ENCODE peak calls at places on chromosome 9, in ten cellular contexts. V is heart right ventricle, C is astrocyte, J is fibroblast of lung, Q is lower lobe of right lung, M is body of pancreas, G is A673, R is mammary epithelial cell, B is thoracic aorta, K is psoas muscle. H is an unnamed sample. For H3K9me3, the result is how much of the 10 kb centered on the place peaks cover.

GRCh38 chr9:87422999-87423398 is 74.7 kb upstream of the DAPK1 start:
- DNase-seq in V (no peak), Q (no peak), C (no peak), B (no peak), J (no peak), M (no peak), R (no peak), G (no peak), K (no peak), H (no peak)

GRCh38 chr9:14316574-14317304 is 2.8 kb upstream of the NFIB start:
- DNase-seq in V (no peak), J (no peak), Q (no peak), C (no peak), K (peak), R (no peak), M (no peak), B (no peak), G (no peak), H (no peak)

GRCh38 chr9:101510344-101510940 is 23.2 kb upstream of the RNF20 start:
- DNase-seq in M (no peak), R (no peak), J (no peak), G (no peak), B (no peak), C (no peak), K (no peak), Q (no peak), V (no peak), H (no peak)

GRCh38 chr9:132651259-132651658 is 18.5 kb downstream of the DDX31 start:
- DNase-seq in M (no peak), J (peak), K (no peak), B (no peak), V (no peak), G (no peak), C (peak), Q (no peak), R (peak), H (peak)

GRCh38 chr9:29203216-29203930 is 1630.1 kb upstream of the C9orf72 start:
- DNase-seq in J (no peak), M (no peak), R (peak), V (no peak), K (no peak), C (no peak), G (peak), Q (no peak), B (no peak), H (no peak)

GRCh38 chr9:107548298-107549142 is 59.0 kb upstream of the KLF4 start:
- DNase-seq in C (peak), Q (no peak), M (no peak), G (peak), B (peak), K (no peak), J (peak), V (no peak), R (peak), H (no peak)

GRCh38 chr9:21715408-21715807 is 87.0 kb upstream of the MTAP start:
- DNase-seq in G (no peak), C (no peak), Q (no peak), R (no peak), M (no peak), V (no peak), K (no peak), B (no peak), J (peak), H (no peak)

GRCh38 chr9:71680189-71680983 is 87.9 kb downstream of the CEMIP2 start:
- DNase-seq in C (peak), G (no peak), V (no peak), J (peak), K (no peak), B (no peak), Q (no peak), R (peak), M (no peak), H (no peak)

GRCh38 chr9:96771124-96771523 is 6.8 kb downstream of the ZNF510 start:
- DNase-seq in V (no peak), G (no peak), J (no peak), B (no peak), Q (no peak), K (no peak), C (no peak), M (no peak), R (no peak), H (no peak)

GRCh38 chr9:135349963-135350360 is 129.6 kb upstream of the PPP1R26 start:
- DNase-seq in R (no peak), B (no peak), C (no peak), J (no peak), Q (no peak), K (peak), M (no peak), G (no peak), V (no peak), H (no peak)

GRCh38 chr9:108105885-108106284 is 616.3 kb upstream of the KLF4 start:
- DNase-seq in M (no peak), G (no peak), Q (no peak), J (no peak), C (no peak), V (no peak), K (peak), R (no peak), B (no peak), H (no peak)

GRCh38 chr9:119968837-119969707 is 599.8 kb upstream of the BRINP1 start:
- DNase-seq in R (peak), G (peak), B (peak), V (peak), J (peak), Q (peak), C (peak), M (peak), K (peak), H (peak)

GRCh38 chr9:85248514-85249312 is 493.0 kb downstream of the AGTPBP1 start:
- DNase-seq in Q (no peak), G (no peak), K (no peak), M (no peak), C (peak), B (no peak), J (peak), R (peak), V (no peak), H (no peak)

GRCh38 chr9:97398999-97399758 is 12.7 kb upstream of the TDRD7 start:
- DNase-seq in R (peak), B (no peak), C (peak), G (peak), Q (peak), M (peak), J (peak), K (peak), V (peak), H (peak)

GRCh38 chr9:119322137-119322695 is 47.0 kb downstream of the BRINP1 start:
- DNase-seq in J (peak), C (peak), Q (no peak), M (no peak), B (no peak), K (no peak), V (peak), G (no peak), R (no peak), H (peak)

GRCh38 chr9:105053209-105053652 is 125.3 kb upstream of the ABCA1 start:
- DNase-seq in B (no peak), J (peak), V (no peak), G (no peak), Q (no peak), M (no peak), K (peak), C (peak), R (peak), H (no peak)

GRCh38 chr9:31590091-31590490 is 794.4 kb upstream of the ACO1 start:
- DNase-seq in G (no peak), B (no peak), K (no peak), V (no peak), R (peak), M (no peak), Q (no peak), C (peak), J (peak), H (no peak)

GRCh38 chr9:88587182-88587581 is 52.2 kb downstream of the NXNL2 start:
- DNase-seq in M (no peak), C (no peak), J (no peak), V (no peak), G (no peak), Q (no peak), R (no peak), B (no peak), K (no peak), H (no peak)

GRCh38 chr9:581673-582497 is 259.6 kb upstream of the DMRT1 start:
- DNase-seq in K (no peak), Q (no peak), C (no peak), J (no peak), V (no peak), B (no peak), G (no peak), R (no peak), M (peak), H (peak)

GRCh38 chr9:69573666-69574456 is 98.3 kb downstream of the APBA1 start:
- DNase-seq in C (peak), G (peak), R (peak), M (no peak), K (no peak), J (peak), B (no peak), V (no peak), Q (no peak), H (no peak)

GRCh38 chr9:83151627-83152137 is 88.7 kb upstream of the RASEF start:
- DNase-seq in Q (no peak), R (no peak), M (peak), J (no peak), B (no peak), G (no peak), V (no peak), K (no peak), C (no peak), H (no peak)

GRCh38 chr9:94086468-94086867 is 2.2 kb downstream of the PTPDC1 start:
- DNase-seq in G (peak), K (no peak), B (no peak), Q (no peak), R (peak), J (peak), C (peak), V (no peak), M (no peak), H (no peak)

GRCh38 chr9:655875-656274 is 185.6 kb upstream of the DMRT1 start:
- DNase-seq in V (peak), G (no peak), B (no peak), M (peak), K (peak), Q (peak), R (peak), J (peak), C (no peak), H (no peak)

GRCh38 chr9:136204838-136205706 is at the start of gene LHX3:
- DNase-seq in K (no peak), J (no peak), R (no peak), Q (no peak), M (peak), V (no peak), B (no peak), G (no peak), C (no peak), H (peak)

GRCh38 chr9:105051897-105052296 is 123.9 kb upstream of the ABCA1 start:
- DNase-seq in J (no peak), C (no peak), V (no peak), R (no peak), M (no peak), B (no peak), Q (no peak), G (no peak), K (no peak), H (no peak)

GRCh38 chr9:37433754-37434435 is 11.4 kb downstream of the GRHPR start:
- DNase-seq in C (no peak), K (no peak), B (no peak), Q (no peak), V (no peak), G (no peak), J (peak), M (no peak), R (no peak), H (no peak)
- H3K27ac ChIP-seq in C (no peak), K (no peak), B (no peak), Q (no peak), V (no peak), G (no peak), J (no peak), M (no peak), R (no peak), H (no peak)

DNA sequence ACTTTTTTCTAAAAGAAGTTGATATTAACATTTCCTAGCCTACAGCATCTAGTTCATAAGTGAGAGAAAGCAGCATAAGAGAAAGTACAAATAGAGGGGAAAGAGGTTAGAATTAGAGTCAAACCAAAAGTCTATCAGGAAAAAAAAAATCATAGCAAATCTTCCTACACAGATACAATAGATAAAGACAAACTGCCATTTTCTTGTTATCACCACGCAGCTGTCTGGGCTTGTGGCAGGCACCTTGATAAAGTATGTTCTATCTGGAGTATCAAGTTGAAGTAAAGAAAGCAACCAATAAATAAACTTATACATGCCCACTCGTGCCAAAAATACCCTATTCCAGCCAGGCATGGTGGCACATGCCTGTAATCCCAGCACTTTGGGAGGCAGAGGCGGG is 5.3 kb upstream of the NR4A3 start:
- DNase-seq in J (no peak), M (no peak), G (no peak), C (no peak), V (no peak), R (no peak), B (no peak), Q (no peak), K (no peak), H (no peak)
- H3K9me3 ChIP-seq in J (under half), M (under half), G (under half), C (under half), V (under half), R (under half), B (under half), Q (under half), K (under half), H (under half)

GRCh38 chr9:110427497-110428104 is 89.9 kb upstream of the TXNDC8 start:
- DNase-seq in B (no peak), K (no peak), M (peak), G (peak), J (peak), Q (peak), C (peak), R (peak), V (peak), H (peak)
- TF ChIP-seq CTCF in B (peak), K (no peak), M (peak), G (peak), J (no peak), Q (peak), C (peak), R (peak), V (peak), H (peak)

GRCh38 chr9:38276751-38277439 is 115.6 kb upstream of the ALDH1B1 start:
- DNase-seq in Q (no peak), C (no peak), K (no peak), R (no peak), B (no peak), J (no peak), M (no peak), V (no peak), G (no peak), H (no peak)

GRCh38 chr9:38280251-38280800 is 112.2 kb upstream of the ALDH1B1 start:
- DNase-seq in M (no peak), G (no peak), V (no peak), Q (no peak), K (no peak), C (no peak), B (no peak), J (no peak), R (no peak), H (no peak)

GRCh38 chr9:38277601-38278200 is 114.8 kb upstream of the ALDH1B1 start:
- DNase-seq in G (no peak), R (no peak), K (no peak), J (no peak), B (no peak), C (no peak), M (no peak), Q (no peak), V (no peak), H (no peak)

GRCh38 chr9:38278931-38279532 is 113.5 kb upstream of the ALDH1B1 start:
- DNase-seq in C (no peak), B (no peak), R (no peak), J (no peak), G (no peak), V (no peak), K (no peak), M (no peak), Q (no peak), H (no peak)

GRCh38 chr9:38278457-38278856 is 114.0 kb upstream of the ALDH1B1 start:
- DNase-seq in R (no peak), K (no peak), Q (no peak), G (no peak), V (no peak), B (no peak), C (no peak), M (no peak), J (no peak), H (no peak)
- H3K27ac ChIP-seq in R (no peak), K (no peak), Q (no peak), G (no peak), V (no peak), B (no peak), C (no peak), M (no peak), J (no peak), H (no peak)

GRCh38 chr9:133813749-133814585 is 75.8 kb upstream of the SARDH start:
- DNase-seq in Q (no peak), G (no peak), K (peak), M (no peak), V (peak), B (no peak), R (no peak), C (no peak), J (no peak), H (peak)
- H3K9me3 ChIP-seq in Q (under half), G (under half), K (under half), M (under half), V (under half), B (under half), R (under half), C (under half), J (under half), H (under half)

DNA sequence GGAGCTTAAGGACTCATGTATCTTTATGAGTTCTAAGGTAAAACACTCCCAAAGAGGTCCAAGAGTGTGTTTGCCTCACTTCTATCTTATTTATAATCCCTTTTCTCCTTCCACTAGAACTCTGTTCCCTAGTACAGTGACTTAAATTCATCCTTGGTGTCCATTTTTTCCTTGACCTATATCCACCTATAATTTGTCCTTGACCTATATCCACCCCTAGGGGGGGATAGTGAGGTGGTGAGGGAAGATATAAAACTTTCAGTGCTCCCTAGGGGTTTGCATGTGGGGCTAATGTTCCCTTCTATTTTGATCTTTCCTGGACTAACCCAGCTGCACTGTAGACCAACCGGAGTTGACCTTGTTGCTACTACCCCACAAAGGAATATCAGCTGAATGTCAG is 83.5 kb upstream of the GNAQ start:
- DNase-seq in Q (no peak), G (peak), K (no peak), R (no peak), M (no peak), V (no peak), J (no peak), C (no peak), B (no peak), H (no peak)
- TF ChIP-seq CTCF in Q (peak), G (peak), K (peak), R (peak), M (no peak), V (peak), J (peak), C (peak), B (no peak), H (peak)

GRCh38 chr9:4762889-4763521 is 22.0 kb upstream of the AK3 start:
- DNase-seq in K (no peak), G (peak), M (no peak), R (no peak), C (no peak), V (peak), B (no peak), Q (no peak), J (peak), H (no peak)
- H3K27ac ChIP-seq in K (peak), G (peak), M (peak), R (no peak), C (no peak), V (peak), B (peak), Q (peak), J (no peak), H (no peak)

GRCh38 chr9:117929873-117930272 is 225.7 kb downstream of the TLR4 start:
- DNase-seq in G (no peak), K (no peak), Q (no peak), B (no peak), R (no peak), M (no peak), J (no peak), V (no peak), C (no peak), H (no peak)
- H3K9me3 ChIP-seq in G (under half), K (under half), Q (under half), B (under half), R (under half), M (under half), J (under half), V (under half), C (under half), H (under half)